ENCODE peak calls at places on chromosomes 11 and 22, in five cellular contexts. One of them, this sample, is unnamed.

GRCh38 chr11:78790784-78791183 is 216.1 kb upstream of the NARS2 start:
- DNase-seq in IMR-90: no peak
- DNase-seq in activated T-helper 1 cell treated with anti-CD3 and anti-CD28 coated beads, Interleukin-2, amount 50 U/mL, for 16 hours: no peak
- DNase-seq in NT2/D1: no peak
- DNase-seq in T-helper 2 cell: no peak
- DNase-seq in this sample: no peak

GRCh38 chr22:49881856-49882255 is 28.2 kb downstream of the ZBED4 start:
- DNase-seq in T-helper 2 cell: no peak
- DNase-seq in NT2/D1: no peak
- DNase-seq in IMR-90: no peak
- DNase-seq in activated T-helper 1 cell treated with anti-CD3 and anti-CD28 coated beads, Interleukin-2, amount 50 U/mL, for 16 hours: no peak
- DNase-seq in this sample: no peak

GRCh38 chr11:15627560-15627959 is 512.8 kb downstream of the INSC start:
- DNase-seq in NT2/D1: no peak
- DNase-seq in IMR-90: peak
- DNase-seq in T-helper 2 cell: no peak
- DNase-seq in activated T-helper 1 cell treated with anti-CD3 and anti-CD28 coated beads, Interleukin-2, amount 50 U/mL, for 16 hours: no peak
- DNase-seq in this sample: no peak

GRCh38 chr11:47506363-47506762 is 46.6 kb downstream of the CELF1 start:
- DNase-seq in T-helper 2 cell: no peak
- DNase-seq in IMR-90: peak
- DNase-seq in NT2/D1: no peak
- DNase-seq in activated T-helper 1 cell treated with anti-CD3 and anti-CD28 coated beads, Interleukin-2, amount 50 U/mL, for 16 hours: no peak
- DNase-seq in this sample: no peak

GRCh38 chr11:65422104-65422632 is 430 bp upstream of the NEAT1 start:
- DNase-seq in activated T-helper 1 cell treated with anti-CD3 and anti-CD28 coated beads, Interleukin-2, amount 50 U/mL, for 16 hours: peak
- DNase-seq in NT2/D1: peak
- DNase-seq in T-helper 2 cell: peak
- DNase-seq in IMR-90: peak
- DNase-seq in this sample: peak

GRCh38 chr11:120182357-120182756 is 28.5 kb upstream of the OAF start:
- DNase-seq in IMR-90: no peak
- DNase-seq in T-helper 2 cell: no peak
- DNase-seq in activated T-helper 1 cell treated with anti-CD3 and anti-CD28 coated beads, Interleukin-2, amount 50 U/mL, for 16 hours: no peak
- DNase-seq in NT2/D1: no peak
- DNase-seq in this sample: peak

GRCh38 chr22:37174964-37175363 is 13.1 kb downstream of the C1QTNF6 start:
- DNase-seq in NT2/D1: no peak
- DNase-seq in IMR-90: no peak
- DNase-seq in T-helper 2 cell: no peak
- DNase-seq in activated T-helper 1 cell treated with anti-CD3 and anti-CD28 coated beads, Interleukin-2, amount 50 U/mL, for 16 hours: no peak
- DNase-seq in this sample: no peak

GRCh38 chr22:37741312-37741795 is 44.5 kb downstream of the TRIOBP start:
- DNase-seq in IMR-90: peak
- DNase-seq in NT2/D1: no peak
- DNase-seq in activated T-helper 1 cell treated with anti-CD3 and anti-CD28 coated beads, Interleukin-2, amount 50 U/mL, for 16 hours: no peak
- DNase-seq in T-helper 2 cell: no peak
- DNase-seq in this sample: peak

GRCh38 chr11:65132238-65132987 is 1.9 kb downstream of the SYVN1 start:
- DNase-seq in T-helper 2 cell: no peak
- DNase-seq in activated T-helper 1 cell treated with anti-CD3 and anti-CD28 coated beads, Interleukin-2, amount 50 U/mL, for 16 hours: no peak
- DNase-seq in IMR-90: no peak
- DNase-seq in NT2/D1: no peak
- DNase-seq in this sample: no peak

GRCh38 chr11:2589538-2589934 is 110.3 kb downstream of the KCNQ1OT1 start:
- DNase-seq in activated T-helper 1 cell treated with anti-CD3 and anti-CD28 coated beads, Interleukin-2, amount 50 U/mL, for 16 hours: no peak
- DNase-seq in T-helper 2 cell: no peak
- DNase-seq in IMR-90: no peak
- DNase-seq in NT2/D1: no peak
- DNase-seq in this sample: no peak

GRCh38 chr11:10975287-10975721 is 117.5 kb upstream of the ZBED5 start:
- DNase-seq in NT2/D1: no peak
- DNase-seq in activated T-helper 1 cell treated with anti-CD3 and anti-CD28 coated beads, Interleukin-2, amount 50 U/mL, for 16 hours: no peak
- DNase-seq in T-helper 2 cell: no peak
- DNase-seq in IMR-90: no peak
- DNase-seq in this sample: no peak

GRCh38 chr11:45820211-45820857 is 15.4 kb downstream of the SLC35C1 start:
- DNase-seq in NT2/D1: no peak
- DNase-seq in activated T-helper 1 cell treated with anti-CD3 and anti-CD28 coated beads, Interleukin-2, amount 50 U/mL, for 16 hours: no peak
- DNase-seq in T-helper 2 cell: no peak
- DNase-seq in IMR-90: no peak
- DNase-seq in this sample: no peak

GRCh38 chr22:20033045-20033706 is 12.3 kb downstream of the TANGO2 start:
- DNase-seq in activated T-helper 1 cell treated with anti-CD3 and anti-CD28 coated beads, Interleukin-2, amount 50 U/mL, for 16 hours: no peak
- DNase-seq in NT2/D1: no peak
- DNase-seq in T-helper 2 cell: no peak
- DNase-seq in IMR-90: no peak
- DNase-seq in this sample: peak

GRCh38 chr11:116970485-116971292 is 127.5 kb downstream of the SIK3 start:
- DNase-seq in T-helper 2 cell: no peak
- DNase-seq in activated T-helper 1 cell treated with anti-CD3 and anti-CD28 coated beads, Interleukin-2, amount 50 U/mL, for 16 hours: no peak
- DNase-seq in NT2/D1: no peak
- DNase-seq in IMR-90: peak
- DNase-seq in this sample: no peak

GRCh38 chr11:128800871-128801417 is 66.2 kb downstream of the KCNJ1 start:
- DNase-seq in IMR-90: no peak
- DNase-seq in NT2/D1: no peak
- DNase-seq in T-helper 2 cell: no peak
- DNase-seq in activated T-helper 1 cell treated with anti-CD3 and anti-CD28 coated beads, Interleukin-2, amount 50 U/mL, for 16 hours: no peak
- DNase-seq in this sample: no peak

GRCh38 chr22:46577361-46578249 is 40.2 kb upstream of the CELSR1 start:
- DNase-seq in IMR-90: no peak
- DNase-seq in T-helper 2 cell: no peak
- DNase-seq in activated T-helper 1 cell treated with anti-CD3 and anti-CD28 coated beads, Interleukin-2, amount 50 U/mL, for 16 hours: no peak
- DNase-seq in NT2/D1: no peak
- DNase-seq in this sample: no peak

GRCh38 chr11:394858-395655 is 1.0 kb downstream of the PKP3 start:
- DNase-seq in activated T-helper 1 cell treated with anti-CD3 and anti-CD28 coated beads, Interleukin-2, amount 50 U/mL, for 16 hours: no peak
- DNase-seq in T-helper 2 cell: no peak
- DNase-seq in NT2/D1: no peak
- DNase-seq in IMR-90: no peak
- DNase-seq in this sample: no peak

GRCh38 chr11:43832536-43832935 is 48.1 kb upstream of the ALKBH3 start:
- DNase-seq in NT2/D1: no peak
- DNase-seq in T-helper 2 cell: no peak
- DNase-seq in activated T-helper 1 cell treated with anti-CD3 and anti-CD28 coated beads, Interleukin-2, amount 50 U/mL, for 16 hours: no peak
- DNase-seq in IMR-90: no peak
- DNase-seq in this sample: no peak

GRCh38 chr11:109085708-109086373 is 336.1 kb upstream of the C11orf87 start:
- DNase-seq in IMR-90: peak
- DNase-seq in T-helper 2 cell: no peak
- DNase-seq in activated T-helper 1 cell treated with anti-CD3 and anti-CD28 coated beads, Interleukin-2, amount 50 U/mL, for 16 hours: no peak
- DNase-seq in NT2/D1: no peak
- DNase-seq in this sample: no peak

GRCh38 chr22:45594123-45594941 is 77.3 kb upstream of the ATXN10 start:
- DNase-seq in T-helper 2 cell: no peak
- DNase-seq in NT2/D1: no peak
- DNase-seq in activated T-helper 1 cell treated with anti-CD3 and anti-CD28 coated beads, Interleukin-2, amount 50 U/mL, for 16 hours: no peak
- DNase-seq in IMR-90: no peak
- DNase-seq in this sample: no peak

GRCh38 chr11:94417386-94417987 is 16.3 kb upstream of the GPR83 start:
- DNase-seq in IMR-90: peak
- DNase-seq in NT2/D1: no peak
- DNase-seq in activated T-helper 1 cell treated with anti-CD3 and anti-CD28 coated beads, Interleukin-2, amount 50 U/mL, for 16 hours: no peak
- DNase-seq in T-helper 2 cell: no peak
- DNase-seq in this sample: no peak

GRCh38 chr22:23187871-23188700 is 7.8 kb downstream of the BCR start:
- DNase-seq in activated T-helper 1 cell treated with anti-CD3 and anti-CD28 coated beads, Interleukin-2, amount 50 U/mL, for 16 hours: no peak
- DNase-seq in IMR-90: peak
- DNase-seq in T-helper 2 cell: no peak
- DNase-seq in NT2/D1: no peak
- DNase-seq in this sample: no peak

GRCh38 chr11:96015911-96016565 is 92.1 kb upstream of the MTMR2 start:
- DNase-seq in T-helper 2 cell: peak
- DNase-seq in activated T-helper 1 cell treated with anti-CD3 and anti-CD28 coated beads, Interleukin-2, amount 50 U/mL, for 16 hours: no peak
- DNase-seq in IMR-90: no peak
- DNase-seq in NT2/D1: no peak
- DNase-seq in this sample: no peak

GRCh38 chr11:94127632-94128031 is 1.0 kb upstream of the PANX1 start:
- DNase-seq in activated T-helper 1 cell treated with anti-CD3 and anti-CD28 coated beads, Interleukin-2, amount 50 U/mL, for 16 hours: no peak
- DNase-seq in T-helper 2 cell: no peak
- DNase-seq in NT2/D1: no peak
- DNase-seq in IMR-90: no peak
- DNase-seq in this sample: no peak

GRCh38 chr22:44680481-44680894 is 21.5 kb upstream of the PRR5 start:
- DNase-seq in NT2/D1: no peak
- DNase-seq in activated T-helper 1 cell treated with anti-CD3 and anti-CD28 coated beads, Interleukin-2, amount 50 U/mL, for 16 hours: no peak
- DNase-seq in IMR-90: no peak
- DNase-seq in T-helper 2 cell: no peak
- DNase-seq in this sample: no peak

GRCh38 chr11:43360361-43361032 is 1.8 kb downstream of the TTC17 start:
- DNase-seq in T-helper 2 cell: no peak
- DNase-seq in IMR-90: peak
- DNase-seq in NT2/D1: no peak
- DNase-seq in activated T-helper 1 cell treated with anti-CD3 and anti-CD28 coated beads, Interleukin-2, amount 50 U/mL, for 16 hours: no peak
- DNase-seq in this sample: no peak

GRCh38 chr11:15816270-15816871 is 540.0 kb downstream of the SOX6 start:
- DNase-seq in NT2/D1: no peak
- DNase-seq in activated T-helper 1 cell treated with anti-CD3 and anti-CD28 coated beads, Interleukin-2, amount 50 U/mL, for 16 hours: no peak
- DNase-seq in T-helper 2 cell: no peak
- DNase-seq in IMR-90: peak
- DNase-seq in this sample: no peak

GRCh38 chr11:86524603-86525352 is 147.6 kb downstream of the ME3 start:
- DNase-seq in T-helper 2 cell: no peak
- DNase-seq in NT2/D1: no peak
- DNase-seq in IMR-90: peak
- DNase-seq in activated T-helper 1 cell treated with anti-CD3 and anti-CD28 coated beads, Interleukin-2, amount 50 U/mL, for 16 hours: no peak
- DNase-seq in this sample: no peak

GRCh38 chr22:32811788-32812187 is 10.3 kb downstream of the TIMP3 start:
- DNase-seq in T-helper 2 cell: no peak
- DNase-seq in NT2/D1: no peak
- DNase-seq in activated T-helper 1 cell treated with anti-CD3 and anti-CD28 coated beads, Interleukin-2, amount 50 U/mL, for 16 hours: no peak
- DNase-seq in IMR-90: no peak
- DNase-seq in this sample: no peak

GRCh38 chr22:24985824-24986214 is 33.3 kb downstream of the KIAA1671 start:
- DNase-seq in NT2/D1: no peak
- DNase-seq in IMR-90: peak
- DNase-seq in T-helper 2 cell: no peak
- DNase-seq in activated T-helper 1 cell treated with anti-CD3 and anti-CD28 coated beads, Interleukin-2, amount 50 U/mL, for 16 hours: no peak
- DNase-seq in this sample: no peak

GRCh38 chr11:120634706-120635105 is 123.2 kb downstream of the GRIK4 start:
- DNase-seq in IMR-90: no peak
- DNase-seq in NT2/D1: no peak
- DNase-seq in activated T-helper 1 cell treated with anti-CD3 and anti-CD28 coated beads, Interleukin-2, amount 50 U/mL, for 16 hours: no peak
- DNase-seq in T-helper 2 cell: no peak
- DNase-seq in this sample: no peak

GRCh38 chr11:12242071-12242672 is 131.8 kb downstream of the MICAL2 start:
- DNase-seq in T-helper 2 cell: peak
- DNase-seq in IMR-90: no peak
- DNase-seq in NT2/D1: no peak
- DNase-seq in activated T-helper 1 cell treated with anti-CD3 and anti-CD28 coated beads, Interleukin-2, amount 50 U/mL, for 16 hours: no peak
- DNase-seq in this sample: no peak

GRCh38 chr22:30001459-30001858 is 78.8 kb upstream of the HORMAD2 start:
- DNase-seq in IMR-90: no peak
- DNase-seq in T-helper 2 cell: no peak
- DNase-seq in activated T-helper 1 cell treated with anti-CD3 and anti-CD28 coated beads, Interleukin-2, amount 50 U/mL, for 16 hours: no peak
- DNase-seq in NT2/D1: no peak
- DNase-seq in this sample: no peak

GRCh38 chr11:27233654-27234042 is 129.4 kb downstream of the CCDC34 start:
- DNase-seq in NT2/D1: no peak
- DNase-seq in activated T-helper 1 cell treated with anti-CD3 and anti-CD28 coated beads, Interleukin-2, amount 50 U/mL, for 16 hours: no peak
- DNase-seq in IMR-90: no peak
- DNase-seq in T-helper 2 cell: no peak
- DNase-seq in this sample: no peak

GRCh38 chr22:32080904-32081303 is 37.8 kb downstream of the SLC5A1 start:
- DNase-seq in T-helper 2 cell: no peak
- DNase-seq in activated T-helper 1 cell treated with anti-CD3 and anti-CD28 coated beads, Interleukin-2, amount 50 U/mL, for 16 hours: no peak
- DNase-seq in IMR-90: peak
- DNase-seq in NT2/D1: peak
- DNase-seq in this sample: no peak

GRCh38 chr11:72141066-72141465 is 5.5 kb downstream of the FOLR3 start:
- DNase-seq in NT2/D1: no peak
- DNase-seq in activated T-helper 1 cell treated with anti-CD3 and anti-CD28 coated beads, Interleukin-2, amount 50 U/mL, for 16 hours: no peak
- DNase-seq in IMR-90: peak
- DNase-seq in T-helper 2 cell: no peak
- DNase-seq in this sample: no peak

GRCh38 chr22:25395915-25396314 is 168.6 kb upstream of the GRK3 start:
- DNase-seq in T-helper 2 cell: no peak
- DNase-seq in IMR-90: no peak
- DNase-seq in NT2/D1: no peak
- DNase-seq in activated T-helper 1 cell treated with anti-CD3 and anti-CD28 coated beads, Interleukin-2, amount 50 U/mL, for 16 hours: no peak
- DNase-seq in this sample: no peak

GRCh38 chr11:114953039-114953438 is 274.7 kb downstream of the NXPE2 start:
- DNase-seq in IMR-90: no peak
- DNase-seq in NT2/D1: no peak
- DNase-seq in activated T-helper 1 cell treated with anti-CD3 and anti-CD28 coated beads, Interleukin-2, amount 50 U/mL, for 16 hours: no peak
- DNase-seq in T-helper 2 cell: no peak
- DNase-seq in this sample: no peak